ENCODE peak calls at places on chromosome 15, in eight cellular contexts. One of them, this sample, is unnamed.

GRCh38 chr15:101479851-101480612 is 9.5 kb downstream of the PCSK6 start:
- DNase-seq in GM23248: no peak
- DNase-seq in IMR-90: no peak
- DNase-seq in PC-3: no peak
- DNase-seq in neuronal stem cell: peak
- DNase-seq in MM.1S: no peak
- DNase-seq in DND-41: no peak
- DNase-seq in endothelial cell of umbilical vein: no peak
- DNase-seq in this sample: no peak

GRCh38 chr15:86892774-86893449 is 813.2 kb downstream of the AGBL1 start:
- DNase-seq in GM23248: no peak
- DNase-seq in IMR-90: no peak
- DNase-seq in PC-3: peak
- DNase-seq in neuronal stem cell: no peak
- DNase-seq in MM.1S: no peak
- DNase-seq in DND-41: no peak
- DNase-seq in endothelial cell of umbilical vein: no peak
- DNase-seq in this sample: no peak

GRCh38 chr15:90407871-90408317 is 19.9 kb downstream of the IQGAP1 start:
- DNase-seq in GM23248: peak
- DNase-seq in IMR-90: peak
- DNase-seq in PC-3: no peak
- DNase-seq in neuronal stem cell: no peak
- DNase-seq in MM.1S: no peak
- DNase-seq in DND-41: no peak
- DNase-seq in endothelial cell of umbilical vein: peak
- DNase-seq in this sample: no peak

GRCh38 chr15:23629234-23629805 is 18.3 kb downstream of the MAGEL2 start:
- DNase-seq in GM23248: peak
- DNase-seq in IMR-90: no peak
- DNase-seq in PC-3: peak
- DNase-seq in neuronal stem cell: no peak
- DNase-seq in MM.1S: peak
- DNase-seq in DND-41: no peak
- DNase-seq in endothelial cell of umbilical vein: no peak
- DNase-seq in this sample: peak

GRCh38 chr15:98953950-98954349 is 53.6 kb downstream of the PGPEP1L start:
- DNase-seq in GM23248: no peak
- DNase-seq in IMR-90: no peak
- DNase-seq in PC-3: no peak
- DNase-seq in neuronal stem cell: no peak
- DNase-seq in MM.1S: no peak
- DNase-seq in DND-41: peak
- DNase-seq in endothelial cell of umbilical vein: no peak
- DNase-seq in this sample: no peak

GRCh38 chr15:28978011-28978378 is 92.2 kb downstream of the APBA2 start:
- DNase-seq in GM23248: no peak
- DNase-seq in IMR-90: no peak
- DNase-seq in PC-3: no peak
- DNase-seq in neuronal stem cell: no peak
- DNase-seq in MM.1S: no peak
- DNase-seq in DND-41: no peak
- DNase-seq in endothelial cell of umbilical vein: no peak
- DNase-seq in this sample: no peak

GRCh38 chr15:39573844-39574243 is 7.0 kb upstream of the THBS1 start:
- DNase-seq in GM23248: peak
- DNase-seq in IMR-90: peak
- DNase-seq in PC-3: no peak
- DNase-seq in neuronal stem cell: no peak
- DNase-seq in MM.1S: no peak
- DNase-seq in DND-41: no peak
- DNase-seq in endothelial cell of umbilical vein: peak
- DNase-seq in this sample: no peak

GRCh38 chr15:90866161-90866715 is 2.1 kb upstream of the FURIN start:
- DNase-seq in GM23248: no peak
- DNase-seq in IMR-90: no peak
- DNase-seq in PC-3: no peak
- DNase-seq in neuronal stem cell: no peak
- DNase-seq in MM.1S: no peak
- DNase-seq in DND-41: no peak
- DNase-seq in endothelial cell of umbilical vein: no peak
- DNase-seq in this sample: no peak

GRCh38 chr15:70473623-70474366 is 289.6 kb downstream of the UACA start:
- DNase-seq in GM23248: peak
- DNase-seq in IMR-90: no peak
- DNase-seq in PC-3: no peak
- DNase-seq in neuronal stem cell: no peak
- DNase-seq in MM.1S: no peak
- DNase-seq in DND-41: no peak
- DNase-seq in endothelial cell of umbilical vein: peak
- DNase-seq in this sample: no peak

GRCh38 chr15:86336051-86336788 is 256.5 kb downstream of the AGBL1 start:
- DNase-seq in GM23248: peak
- DNase-seq in IMR-90: no peak
- DNase-seq in PC-3: peak
- DNase-seq in neuronal stem cell: no peak
- DNase-seq in MM.1S: peak
- DNase-seq in DND-41: peak
- DNase-seq in endothelial cell of umbilical vein: no peak
- DNase-seq in this sample: no peak

GRCh38 chr15:67547836-67548531 is 5.5 kb downstream of the MAP2K5 start:
- DNase-seq in GM23248: peak
- DNase-seq in IMR-90: peak
- DNase-seq in PC-3: no peak
- DNase-seq in neuronal stem cell: no peak
- DNase-seq in MM.1S: no peak
- DNase-seq in DND-41: no peak
- DNase-seq in endothelial cell of umbilical vein: no peak
- DNase-seq in this sample: peak

GRCh38 chr15:85625856-85626255 is 168.9 kb downstream of the KLHL25 start:
- DNase-seq in GM23248: peak
- DNase-seq in IMR-90: peak
- DNase-seq in PC-3: no peak
- DNase-seq in neuronal stem cell: no peak
- DNase-seq in MM.1S: peak
- DNase-seq in DND-41: no peak
- DNase-seq in endothelial cell of umbilical vein: no peak
- DNase-seq in this sample: no peak

GRCh38 chr15:37877851-37878577 is 56.4 kb upstream of the TMCO5A start:
- DNase-seq in GM23248: peak
- DNase-seq in IMR-90: peak
- DNase-seq in PC-3: peak
- DNase-seq in neuronal stem cell: no peak
- DNase-seq in MM.1S: no peak
- DNase-seq in DND-41: no peak
- DNase-seq in endothelial cell of umbilical vein: peak
- DNase-seq in this sample: no peak

DNA sequence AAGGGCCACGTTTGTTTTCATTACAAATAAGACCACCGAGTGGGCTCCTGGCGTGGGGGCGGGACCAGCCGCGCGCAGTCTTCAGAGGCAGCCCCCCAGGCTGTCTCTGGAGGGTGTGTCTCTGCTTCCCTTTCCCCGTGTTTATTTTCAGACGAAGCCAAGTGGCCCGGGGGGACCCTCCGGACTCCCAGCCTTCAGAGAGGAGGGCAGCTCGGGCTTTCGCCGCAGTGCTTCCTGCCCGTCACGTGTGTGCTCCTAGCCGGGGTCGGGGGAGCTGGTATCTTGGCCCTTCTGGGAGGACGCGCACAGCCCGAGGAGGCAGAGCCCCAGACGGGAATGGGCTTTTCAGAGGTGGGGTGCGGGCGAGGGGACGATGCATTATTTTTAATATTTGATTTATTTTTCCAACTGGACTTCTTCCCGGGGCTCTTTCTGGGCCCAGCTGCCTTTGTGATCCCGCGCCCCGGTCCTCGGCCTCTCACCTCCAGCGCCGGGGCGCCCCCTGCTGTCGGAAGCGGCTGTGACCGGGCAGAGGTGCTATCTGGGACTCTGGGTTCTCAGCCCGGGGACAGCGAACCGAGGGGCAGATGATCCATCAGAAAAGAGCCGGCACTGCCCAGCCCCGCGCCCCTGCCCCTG is 69.9 kb upstream of the CGNL1 start:
- DNase-seq in GM23248: peak
- DNase-seq in IMR-90: peak
- DNase-seq in PC-3: peak
- DNase-seq in neuronal stem cell: peak
- DNase-seq in MM.1S: peak
- DNase-seq in DND-41: peak
- DNase-seq in endothelial cell of umbilical vein: peak
- DNase-seq in this sample: peak
- H3K4me3 ChIP-seq in GM23248: peak
- H3K4me3 ChIP-seq in IMR-90: peak
- H3K4me3 ChIP-seq in PC-3: peak
- H3K4me3 ChIP-seq in neuronal stem cell: peak
- H3K4me3 ChIP-seq in MM.1S: peak
- H3K4me3 ChIP-seq in DND-41: peak
- H3K4me3 ChIP-seq in endothelial cell of umbilical vein: peak
- H3K4me3 ChIP-seq in this sample: peak

GRCh38 chr15:56765252-56765651 is 31.9 kb upstream of the ZNF280D start:
- DNase-seq in GM23248: peak
- DNase-seq in IMR-90: peak
- DNase-seq in PC-3: peak
- DNase-seq in neuronal stem cell: no peak
- DNase-seq in MM.1S: peak
- DNase-seq in DND-41: peak
- DNase-seq in endothelial cell of umbilical vein: peak
- DNase-seq in this sample: no peak
- H2AFZ ChIP-seq in GM23248: peak
- H2AFZ ChIP-seq in IMR-90: peak
- H2AFZ ChIP-seq in PC-3: no peak
- H2AFZ ChIP-seq in neuronal stem cell: no peak
- H2AFZ ChIP-seq in MM.1S: peak
- H2AFZ ChIP-seq in DND-41: peak
- H2AFZ ChIP-seq in endothelial cell of umbilical vein: peak
- H2AFZ ChIP-seq in this sample: no peak

DNA sequence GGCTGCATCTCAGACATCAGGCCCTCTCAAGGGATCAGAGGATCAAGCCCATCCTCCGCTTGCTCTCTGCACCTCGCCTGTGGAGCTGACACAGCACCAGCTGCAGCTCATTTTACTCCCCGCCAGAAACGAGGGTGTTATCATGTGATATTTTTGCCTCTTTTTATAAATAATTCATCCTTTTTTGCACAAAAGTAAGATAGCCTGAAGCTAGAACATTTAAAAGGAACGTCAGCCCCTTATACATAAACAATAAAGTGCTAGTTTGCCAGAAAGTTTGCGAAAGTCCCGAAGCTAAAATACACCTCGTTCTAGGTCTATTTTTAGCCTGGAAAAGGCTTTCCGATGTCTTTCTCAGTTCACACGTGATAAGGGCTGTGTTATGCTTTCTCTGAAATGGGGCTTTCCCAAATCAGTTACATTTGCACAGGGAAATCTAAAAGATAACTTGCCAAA is 9.6 kb upstream of the FAM174B start:
- DNase-seq in GM23248: peak
- DNase-seq in IMR-90: peak
- DNase-seq in PC-3: no peak
- DNase-seq in neuronal stem cell: no peak
- DNase-seq in MM.1S: peak
- DNase-seq in DND-41: no peak
- DNase-seq in endothelial cell of umbilical vein: peak
- DNase-seq in this sample: no peak
- H3K4me3 ChIP-seq in GM23248: peak
- H3K4me3 ChIP-seq in IMR-90: no peak
- H3K4me3 ChIP-seq in PC-3: no peak
- H3K4me3 ChIP-seq in neuronal stem cell: no peak
- H3K4me3 ChIP-seq in MM.1S: peak
- H3K4me3 ChIP-seq in DND-41: no peak
- H3K4me3 ChIP-seq in endothelial cell of umbilical vein: no peak
- H3K4me3 ChIP-seq in this sample: no peak

GRCh38 chr15:63597033-63597790 is at the start of gene FBXL22:
- DNase-seq in GM23248: peak
- DNase-seq in IMR-90: peak
- DNase-seq in PC-3: no peak
- DNase-seq in neuronal stem cell: no peak
- DNase-seq in MM.1S: no peak
- DNase-seq in DND-41: no peak
- DNase-seq in endothelial cell of umbilical vein: no peak
- DNase-seq in this sample: peak

GRCh38 chr15:63597821-63598220 is 634 bp downstream of the FBXL22 start:
- DNase-seq in GM23248: no peak
- DNase-seq in IMR-90: no peak
- DNase-seq in PC-3: no peak
- DNase-seq in neuronal stem cell: no peak
- DNase-seq in MM.1S: no peak
- DNase-seq in DND-41: no peak
- DNase-seq in endothelial cell of umbilical vein: no peak
- DNase-seq in this sample: no peak

GRCh38 chr15:63595688-63596087 is 1.5 kb upstream of the FBXL22 start:
- DNase-seq in GM23248: no peak
- DNase-seq in IMR-90: no peak
- DNase-seq in PC-3: no peak
- DNase-seq in neuronal stem cell: no peak
- DNase-seq in MM.1S: no peak
- DNase-seq in DND-41: no peak
- DNase-seq in endothelial cell of umbilical vein: no peak
- DNase-seq in this sample: peak

GRCh38 chr15:63595066-63595465 is 2.1 kb upstream of the FBXL22 start:
- DNase-seq in GM23248: no peak
- DNase-seq in IMR-90: no peak
- DNase-seq in PC-3: no peak
- DNase-seq in neuronal stem cell: no peak
- DNase-seq in MM.1S: no peak
- DNase-seq in DND-41: no peak
- DNase-seq in endothelial cell of umbilical vein: no peak
- DNase-seq in this sample: no peak

DNA sequence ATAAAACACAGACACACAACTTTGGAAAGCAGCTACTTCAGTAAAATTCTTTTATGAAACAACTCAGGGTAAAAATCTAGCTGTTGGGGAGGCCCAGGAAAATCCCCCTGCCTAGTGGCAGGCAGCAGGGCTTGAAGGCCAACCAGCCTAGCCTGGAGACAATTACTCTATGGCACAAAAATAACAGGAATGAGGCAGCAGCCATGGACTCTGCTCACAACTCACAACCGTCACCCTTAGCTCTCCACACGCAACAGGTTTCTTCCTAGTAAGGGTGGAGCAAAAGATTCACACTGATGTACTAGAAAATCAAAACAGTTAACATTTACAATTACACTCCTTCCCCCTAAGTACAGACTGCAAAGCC is 538 bp upstream of the FBXL22 start:
- DNase-seq in GM23248: peak
- DNase-seq in IMR-90: no peak
- DNase-seq in PC-3: no peak
- DNase-seq in neuronal stem cell: no peak
- DNase-seq in MM.1S: no peak
- DNase-seq in DND-41: no peak
- DNase-seq in endothelial cell of umbilical vein: no peak
- DNase-seq in this sample: peak
- H2AFZ ChIP-seq in GM23248: peak
- H2AFZ ChIP-seq in IMR-90: peak
- H2AFZ ChIP-seq in PC-3: no peak
- H2AFZ ChIP-seq in neuronal stem cell: no peak
- H2AFZ ChIP-seq in MM.1S: no peak
- H2AFZ ChIP-seq in DND-41: no peak
- H2AFZ ChIP-seq in endothelial cell of umbilical vein: no peak
- H2AFZ ChIP-seq in this sample: peak